ENCODE peak calls at places on chromosomes 11 and 22, in six cellular contexts. One of them, this sample, is unnamed.
A peak's percentile ranks its signal among the peaks of the same experiment; 100 is the strongest.

GRCh38 chr11:46504817-46505613 is 88.8 kb downstream of the AMBRA1 start:
- DNase-seq in foreskin fibroblast: peak; percentile 29
- DNase-seq in cardiac muscle cell: no peak
- DNase-seq in dorsolateral prefrontal cortex: no peak
- DNase-seq in hepatocyte: no peak
- DNase-seq in natural killer cell: no peak
- DNase-seq in this sample: no peak

GRCh38 chr11:65323813-65324212 is 9.1 kb downstream of the CDC42EP2 start:
- DNase-seq in foreskin fibroblast: peak; percentile 44
- DNase-seq in cardiac muscle cell: no peak
- DNase-seq in dorsolateral prefrontal cortex: no peak
- DNase-seq in hepatocyte: no peak
- DNase-seq in natural killer cell: no peak
- DNase-seq in this sample: no peak

GRCh38 chr11:67636962-67637361 is 2.6 kb downstream of the TBX10 start:
- DNase-seq in foreskin fibroblast: no peak
- DNase-seq in cardiac muscle cell: no peak
- DNase-seq in dorsolateral prefrontal cortex: no peak
- DNase-seq in hepatocyte: no peak
- DNase-seq in natural killer cell: no peak
- DNase-seq in this sample: no peak

GRCh38 chr22:23512738-23513137 is 67.4 kb downstream of the IGLL1 start:
- DNase-seq in foreskin fibroblast: no peak
- DNase-seq in cardiac muscle cell: no peak
- DNase-seq in dorsolateral prefrontal cortex: no peak
- DNase-seq in hepatocyte: no peak
- DNase-seq in natural killer cell: no peak
- DNase-seq in this sample: no peak

GRCh38 chr11:10655931-10656576 is 37.5 kb downstream of the IRAG1 start:
- DNase-seq in foreskin fibroblast: no peak
- DNase-seq in cardiac muscle cell: no peak
- DNase-seq in dorsolateral prefrontal cortex: no peak
- DNase-seq in hepatocyte: no peak
- DNase-seq in natural killer cell: no peak
- DNase-seq in this sample: no peak

GRCh38 chr11:127226376-127226775 is 225.8 kb upstream of the KIRREL3 start:
- DNase-seq in foreskin fibroblast: no peak
- DNase-seq in cardiac muscle cell: no peak
- DNase-seq in dorsolateral prefrontal cortex: no peak
- DNase-seq in hepatocyte: peak; percentile 57
- DNase-seq in natural killer cell: no peak
- DNase-seq in this sample: no peak

GRCh38 chr22:28799834-28800307 is 498 bp downstream of the XBP1 start:
- DNase-seq in foreskin fibroblast: peak; percentile 81
- DNase-seq in cardiac muscle cell: peak; percentile 73
- DNase-seq in dorsolateral prefrontal cortex: peak; percentile 17
- DNase-seq in hepatocyte: peak; percentile 77
- DNase-seq in natural killer cell: no peak
- DNase-seq in this sample: peak; percentile 77

GRCh38 chr11:109140426-109140825 is 281.6 kb upstream of the C11orf87 start:
- DNase-seq in foreskin fibroblast: no peak
- DNase-seq in cardiac muscle cell: no peak
- DNase-seq in dorsolateral prefrontal cortex: no peak
- DNase-seq in hepatocyte: no peak
- DNase-seq in natural killer cell: no peak
- DNase-seq in this sample: no peak

GRCh38 chr22:31639640-31640039 is 22.4 kb downstream of the PISD start:
- DNase-seq in foreskin fibroblast: no peak
- DNase-seq in cardiac muscle cell: no peak
- DNase-seq in dorsolateral prefrontal cortex: no peak
- DNase-seq in hepatocyte: no peak
- DNase-seq in natural killer cell: no peak
- DNase-seq in this sample: no peak

GRCh38 chr22:27125539-27125938 is 468.2 kb downstream of the MIAT start:
- DNase-seq in foreskin fibroblast: no peak
- DNase-seq in cardiac muscle cell: no peak
- DNase-seq in dorsolateral prefrontal cortex: no peak
- DNase-seq in hepatocyte: no peak
- DNase-seq in natural killer cell: no peak
- DNase-seq in this sample: no peak

GRCh38 chr11:70782401-70782913 is 384.1 kb downstream of the CTTN start:
- DNase-seq in foreskin fibroblast: no peak
- DNase-seq in cardiac muscle cell: no peak
- DNase-seq in dorsolateral prefrontal cortex: no peak
- DNase-seq in hepatocyte: no peak
- DNase-seq in natural killer cell: no peak
- DNase-seq in this sample: no peak

GRCh38 chr22:28939932-28940331 is 56.6 kb downstream of the ZNRF3 start:
- DNase-seq in foreskin fibroblast: no peak
- DNase-seq in cardiac muscle cell: no peak
- DNase-seq in dorsolateral prefrontal cortex: no peak
- DNase-seq in hepatocyte: no peak
- DNase-seq in natural killer cell: no peak
- DNase-seq in this sample: no peak

GRCh38 chr11:34250732-34251639 is 106.8 kb downstream of the ABTB2 start:
- DNase-seq in foreskin fibroblast: peak; percentile 41
- DNase-seq in cardiac muscle cell: no peak
- DNase-seq in dorsolateral prefrontal cortex: peak; percentile 53
- DNase-seq in hepatocyte: peak; percentile 18
- DNase-seq in natural killer cell: peak; percentile 50
- DNase-seq in this sample: no peak

GRCh38 chr22:42297778-42298177 is 27.3 kb upstream of the TCF20 start:
- DNase-seq in foreskin fibroblast: no peak
- DNase-seq in cardiac muscle cell: no peak
- DNase-seq in dorsolateral prefrontal cortex: no peak
- DNase-seq in hepatocyte: no peak
- DNase-seq in natural killer cell: no peak
- DNase-seq in this sample: no peak

GRCh38 chr22:21752276-21752675 is 16.7 kb upstream of the YPEL1 start:
- DNase-seq in foreskin fibroblast: no peak
- DNase-seq in cardiac muscle cell: no peak
- DNase-seq in dorsolateral prefrontal cortex: no peak
- DNase-seq in hepatocyte: no peak
- DNase-seq in natural killer cell: no peak
- DNase-seq in this sample: no peak

GRCh38 chr11:130295657-130296056 is 19.1 kb downstream of the ZBTB44 start:
- DNase-seq in foreskin fibroblast: no peak
- DNase-seq in cardiac muscle cell: no peak
- DNase-seq in dorsolateral prefrontal cortex: no peak
- DNase-seq in hepatocyte: no peak
- DNase-seq in natural killer cell: no peak
- DNase-seq in this sample: no peak

GRCh38 chr11:72209101-72209500 is 7.5 kb upstream of the FOLR2 start:
- DNase-seq in foreskin fibroblast: no peak
- DNase-seq in cardiac muscle cell: no peak
- DNase-seq in dorsolateral prefrontal cortex: no peak
- DNase-seq in hepatocyte: no peak
- DNase-seq in natural killer cell: no peak
- DNase-seq in this sample: peak; percentile 32

GRCh38 chr11:22567759-22568158 is 57.9 kb downstream of the FANCF start:
- DNase-seq in foreskin fibroblast: no peak
- DNase-seq in cardiac muscle cell: no peak
- DNase-seq in dorsolateral prefrontal cortex: no peak
- DNase-seq in hepatocyte: no peak
- DNase-seq in natural killer cell: no peak
- DNase-seq in this sample: no peak

GRCh38 chr11:65225284-65226102 is 36.3 kb upstream of the POLA2 start:
- DNase-seq in foreskin fibroblast: peak; percentile 84
- DNase-seq in cardiac muscle cell: peak; percentile 49
- DNase-seq in dorsolateral prefrontal cortex: peak; percentile 39
- DNase-seq in hepatocyte: peak; percentile 78
- DNase-seq in natural killer cell: no peak
- DNase-seq in this sample: no peak

GRCh38 chr22:24768537-24769374 is 5.8 kb downstream of the PIWIL3 start:
- DNase-seq in foreskin fibroblast: peak; percentile 75
- DNase-seq in cardiac muscle cell: peak; percentile 75
- DNase-seq in dorsolateral prefrontal cortex: peak; percentile 79
- DNase-seq in hepatocyte: peak; percentile 81
- DNase-seq in natural killer cell: peak; percentile 37
- DNase-seq in this sample: no peak

GRCh38 chr11:6284250-6284649 is 24.6 kb downstream of the CCKBR start:
- DNase-seq in foreskin fibroblast: no peak
- DNase-seq in cardiac muscle cell: no peak
- DNase-seq in dorsolateral prefrontal cortex: no peak
- DNase-seq in hepatocyte: no peak
- DNase-seq in natural killer cell: no peak
- DNase-seq in this sample: no peak

GRCh38 chr11:83088965-83089364 is 17.3 kb upstream of the RAB30 start:
- DNase-seq in foreskin fibroblast: no peak
- DNase-seq in cardiac muscle cell: no peak
- DNase-seq in dorsolateral prefrontal cortex: no peak
- DNase-seq in hepatocyte: no peak
- DNase-seq in natural killer cell: no peak
- DNase-seq in this sample: no peak

GRCh38 chr11:83092488-83093384 is 21.0 kb upstream of the RAB30 start:
- DNase-seq in foreskin fibroblast: peak; percentile 73
- DNase-seq in cardiac muscle cell: no peak
- DNase-seq in dorsolateral prefrontal cortex: no peak
- DNase-seq in hepatocyte: peak; percentile 84
- DNase-seq in natural killer cell: no peak
- DNase-seq in this sample: no peak

GRCh38 chr11:83087035-83087434 is 15.3 kb upstream of the RAB30 start:
- DNase-seq in foreskin fibroblast: no peak
- DNase-seq in cardiac muscle cell: no peak
- DNase-seq in dorsolateral prefrontal cortex: no peak
- DNase-seq in hepatocyte: peak; percentile 12
- DNase-seq in natural killer cell: no peak
- DNase-seq in this sample: no peak
- TF ChIP-seq CTCF in foreskin fibroblast: no peak
- TF ChIP-seq CTCF in cardiac muscle cell: peak; percentile 7
- TF ChIP-seq CTCF in dorsolateral prefrontal cortex: no peak
- TF ChIP-seq CTCF in hepatocyte: peak; percentile 47
- TF ChIP-seq CTCF in natural killer cell: no peak
- TF ChIP-seq CTCF in this sample: peak; percentile 47

GRCh38 chr22:46001426-46002106 is 24.6 kb upstream of the WNT7B start:
- DNase-seq in foreskin fibroblast: no peak
- DNase-seq in cardiac muscle cell: no peak
- DNase-seq in dorsolateral prefrontal cortex: no peak
- DNase-seq in hepatocyte: no peak
- DNase-seq in natural killer cell: no peak
- DNase-seq in this sample: no peak

GRCh38 chr22:46000081-46001027 is 23.4 kb upstream of the WNT7B start:
- DNase-seq in foreskin fibroblast: no peak
- DNase-seq in cardiac muscle cell: no peak
- DNase-seq in dorsolateral prefrontal cortex: no peak
- DNase-seq in hepatocyte: no peak
- DNase-seq in natural killer cell: no peak
- DNase-seq in this sample: no peak

GRCh38 chr22:45999379-45999971 is 22.5 kb upstream of the WNT7B start:
- DNase-seq in foreskin fibroblast: no peak
- DNase-seq in cardiac muscle cell: no peak
- DNase-seq in dorsolateral prefrontal cortex: no peak
- DNase-seq in hepatocyte: no peak
- DNase-seq in natural killer cell: no peak
- DNase-seq in this sample: no peak

GRCh38 chr22:46002757-46003270 is 25.9 kb upstream of the WNT7B start:
- DNase-seq in foreskin fibroblast: peak; percentile 81
- DNase-seq in cardiac muscle cell: no peak
- DNase-seq in dorsolateral prefrontal cortex: no peak
- DNase-seq in hepatocyte: no peak
- DNase-seq in natural killer cell: no peak
- DNase-seq in this sample: no peak

DNA sequence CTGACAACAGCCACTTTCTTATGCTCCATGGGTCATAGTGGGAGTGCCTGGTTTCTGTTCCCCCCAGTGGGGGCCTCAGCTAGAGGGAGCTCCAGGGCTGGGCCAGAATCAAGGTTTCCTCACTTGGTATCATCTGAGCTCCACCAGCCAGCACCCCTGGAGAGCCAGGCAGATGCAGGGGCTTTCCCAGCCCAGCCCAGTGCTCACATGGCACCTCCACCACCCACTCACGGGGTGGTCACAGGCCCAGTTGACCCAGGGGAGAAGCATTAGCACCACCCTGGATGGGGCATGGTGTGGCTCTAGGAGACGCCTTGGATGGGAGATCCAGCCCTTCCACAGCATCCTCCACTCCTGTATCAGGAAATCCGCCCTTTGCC is 24.1 kb upstream of the WNT7B start:
- DNase-seq in foreskin fibroblast: no peak
- DNase-seq in cardiac muscle cell: no peak
- DNase-seq in dorsolateral prefrontal cortex: no peak
- DNase-seq in hepatocyte: no peak
- DNase-seq in natural killer cell: no peak
- DNase-seq in this sample: no peak
- TF ChIP-seq CTCF in foreskin fibroblast: peak; percentile 4
- TF ChIP-seq CTCF in cardiac muscle cell: no peak
- TF ChIP-seq CTCF in dorsolateral prefrontal cortex: no peak
- TF ChIP-seq CTCF in hepatocyte: no peak
- TF ChIP-seq CTCF in natural killer cell: no peak
- TF ChIP-seq CTCF in this sample: no peak

DNA sequence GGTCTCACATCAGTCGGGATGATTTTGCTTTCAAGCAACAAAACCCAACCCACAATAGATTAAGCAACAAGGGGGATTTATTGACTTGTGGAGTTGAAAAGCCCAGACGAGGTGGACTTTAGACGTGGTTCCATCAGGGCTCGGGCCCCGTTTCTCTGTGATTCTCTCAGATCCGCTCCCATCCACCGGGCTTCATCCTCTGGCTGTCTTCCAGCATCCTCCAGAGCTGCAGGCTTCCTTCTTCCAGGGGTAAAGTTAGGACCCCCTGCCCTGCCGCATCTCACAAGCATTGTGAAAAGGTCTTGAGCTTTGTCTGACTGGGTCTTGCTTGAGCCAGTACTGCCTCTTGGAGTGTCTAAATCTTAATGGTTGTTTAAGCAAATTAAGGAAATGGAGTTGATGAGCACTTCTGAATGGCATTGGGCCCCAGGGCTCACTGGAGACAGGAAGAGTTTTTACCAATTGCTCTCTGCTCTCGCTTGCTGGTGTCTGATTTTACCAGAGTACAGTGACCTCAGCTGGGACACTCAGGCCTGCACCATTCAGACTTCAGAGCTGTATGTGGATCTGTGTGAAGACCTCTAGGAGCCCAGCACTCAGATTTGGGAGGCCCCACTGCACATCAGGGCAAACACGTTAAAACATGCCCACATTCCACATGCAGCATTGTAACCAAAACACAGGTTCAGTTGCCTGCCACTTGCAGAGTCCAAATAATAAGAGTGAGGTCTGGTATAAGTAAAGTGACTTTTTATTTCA is 13.5 kb upstream of the FTH1 start:
- DNase-seq in foreskin fibroblast: no peak
- DNase-seq in cardiac muscle cell: no peak
- DNase-seq in dorsolateral prefrontal cortex: no peak
- DNase-seq in hepatocyte: peak; percentile 67
- DNase-seq in natural killer cell: no peak
- DNase-seq in this sample: no peak
- TF ChIP-seq CTCF in foreskin fibroblast: no peak
- TF ChIP-seq CTCF in cardiac muscle cell: no peak
- TF ChIP-seq CTCF in dorsolateral prefrontal cortex: no peak
- TF ChIP-seq CTCF in hepatocyte: no peak
- TF ChIP-seq CTCF in natural killer cell: no peak
- TF ChIP-seq CTCF in this sample: no peak

DNA sequence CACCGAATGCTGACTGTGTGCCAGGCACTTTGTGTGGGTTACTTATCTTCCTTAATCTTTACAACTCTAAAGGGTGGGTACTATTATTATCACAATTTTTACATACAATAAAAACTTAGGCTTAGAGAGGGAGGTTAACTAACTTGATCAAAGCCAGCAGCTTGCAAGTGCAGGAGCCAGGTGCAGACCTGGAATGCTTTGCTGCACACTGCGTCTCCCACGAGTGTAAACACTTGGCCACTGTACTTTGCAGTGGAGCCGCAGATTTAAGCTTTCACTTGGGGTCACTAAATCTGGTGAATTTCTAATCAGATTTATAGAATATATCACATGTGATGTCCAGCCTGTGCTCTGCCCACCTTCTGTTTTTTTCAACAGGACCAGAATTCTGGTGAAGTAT is 36.7 kb downstream of the AMOTL1 start:
- DNase-seq in foreskin fibroblast: no peak
- DNase-seq in cardiac muscle cell: no peak
- DNase-seq in dorsolateral prefrontal cortex: no peak
- DNase-seq in hepatocyte: no peak
- DNase-seq in natural killer cell: no peak
- DNase-seq in this sample: no peak
- TF ChIP-seq CTCF in foreskin fibroblast: no peak
- TF ChIP-seq CTCF in cardiac muscle cell: no peak
- TF ChIP-seq CTCF in dorsolateral prefrontal cortex: no peak
- TF ChIP-seq CTCF in hepatocyte: no peak
- TF ChIP-seq CTCF in natural killer cell: no peak
- TF ChIP-seq CTCF in this sample: no peak

This sample was measured in type B pancreatic cell.